ENCODE peak calls at places on chromosomes 6 and 20, in eight cellular contexts. Z is mammary epithelial cell; V is NCI-H345; L is COR-L47; Q is stimulated activated CD4-positive, alpha-beta T cell treated with anti-CD3 and anti-CD28 coated beads, TNF-alpha, amount 100 ng/mL, for 4 hours; G is effector memory CD8-positive, alpha-beta T cell; N is choroid plexus epithelial cell; A is A673. Y is an unnamed sample.

GRCh38 chr20:1327827-1328679 is 886 bp downstream of the SDCBP2 start:
- DNase-seq in Z (no peak), V (no peak), L (no peak), Q (no peak), G (no peak), N (no peak), A (no peak), Y (no peak)

GRCh38 chr6:45922728-45923351 is 92.8 kb downstream of the CLIC5 start:
- DNase-seq in Z (peak), V (peak), L (peak), Q (peak), G (peak), N (peak), A (peak), Y (no peak)

GRCh38 chr6:65448806-65449397 is 258.1 kb downstream of the EYS start:
- DNase-seq in Z (no peak), V (no peak), L (peak), Q (no peak), G (no peak), N (no peak), A (no peak), Y (no peak)

GRCh38 chr20:53652859-53653520 is 59.4 kb upstream of the ZNF217 start:
- DNase-seq in Z (no peak), V (no peak), L (no peak), Q (no peak), G (no peak), N (no peak), A (no peak), Y (no peak)

GRCh38 chr6:53322188-53323029 is 26.3 kb downstream of the ELOVL5 start:
- DNase-seq in Z (no peak), V (no peak), L (no peak), Q (no peak), G (no peak), N (peak), A (peak), Y (no peak)

GRCh38 chr20:39010496-39010895 is 48.4 kb downstream of the DHX35 start:
- DNase-seq in Z (no peak), V (no peak), L (no peak), Q (no peak), G (no peak), N (no peak), A (no peak), Y (no peak)

GRCh38 chr20:2314759-2315439 is 19.1 kb downstream of the TGM3 start:
- DNase-seq in Z (peak), V (peak), L (peak), Q (no peak), G (no peak), N (peak), A (peak), Y (no peak)

GRCh38 chr6:137102851-137103492 is 58.2 kb upstream of the IL20RA start:
- DNase-seq in Z (no peak), V (no peak), L (no peak), Q (no peak), G (peak), N (no peak), A (no peak), Y (no peak)

GRCh38 chr6:24761193-24761835 is 13.4 kb upstream of the GMNN start:
- DNase-seq in Z (no peak), V (no peak), L (no peak), Q (no peak), G (no peak), N (no peak), A (peak), Y (no peak)

GRCh38 chr6:12288844-12289654 is 1.1 kb upstream of the EDN1 start:
- DNase-seq in Z (peak), V (no peak), L (no peak), Q (peak), G (peak), N (peak), A (peak), Y (no peak)

GRCh38 chr6:133184798-133185380 is 56.3 kb upstream of the EYA4 start:
- DNase-seq in Z (no peak), V (no peak), L (no peak), Q (no peak), G (no peak), N (peak), A (peak), Y (no peak)

GRCh38 chr20:43415661-43416430 is 41.9 kb upstream of the SRSF6 start:
- DNase-seq in Z (no peak), V (no peak), L (no peak), Q (no peak), G (no peak), N (peak), A (no peak), Y (no peak)

GRCh38 chr6:170259301-170259700 is 31.6 kb downstream of the DLL1 start:
- DNase-seq in Z (no peak), V (no peak), L (no peak), Q (no peak), G (no peak), N (no peak), A (no peak), Y (no peak)

GRCh38 chr6:107674995-107675738 is 148.9 kb downstream of the SCML4 start:
- DNase-seq in Z (peak), V (peak), L (peak), Q (peak), G (peak), N (peak), A (peak), Y (peak)

GRCh38 chr6:101741474-101742171 is 348.1 kb downstream of the GRIK2 start:
- DNase-seq in Z (no peak), V (no peak), L (no peak), Q (no peak), G (no peak), N (no peak), A (peak), Y (no peak)

GRCh38 chr6:41958022-41958856 is 16.6 kb upstream of the CCND3 start:
- DNase-seq in Z (no peak), V (no peak), L (no peak), Q (no peak), G (no peak), N (no peak), A (no peak), Y (no peak)

GRCh38 chr6:24974182-24975171 is 38.7 kb upstream of the RIPOR2 start:
- DNase-seq in Z (peak), V (no peak), L (no peak), Q (no peak), G (no peak), N (peak), A (no peak), Y (no peak)

GRCh38 chr6:125742433-125743120 is 6.9 kb upstream of the HEY2 start:
- DNase-seq in Z (no peak), V (peak), L (no peak), Q (no peak), G (no peak), N (no peak), A (no peak), Y (no peak)

GRCh38 chr20:1503564-1504227 is 12.5 kb upstream of the SIRPB2 start:
- DNase-seq in Z (peak), V (peak), L (peak), Q (peak), G (peak), N (peak), A (peak), Y (peak)

GRCh38 chr6:167400482-167401138 is 75.7 kb downstream of the TTLL2 start:
- DNase-seq in Z (no peak), V (no peak), L (no peak), Q (no peak), G (no peak), N (no peak), A (no peak), Y (no peak)

GRCh38 chr6:21998539-21998938 is 298.3 kb downstream of the PRL start:
- DNase-seq in Z (no peak), V (peak), L (no peak), Q (no peak), G (no peak), N (no peak), A (no peak), Y (no peak)

GRCh38 chr6:91079939-91080338 is 493.1 kb upstream of the MAP3K7 start:
- DNase-seq in Z (no peak), V (no peak), L (no peak), Q (no peak), G (no peak), N (peak), A (peak), Y (no peak)

GRCh38 chr6:166626177-166627038 is 643 bp downstream of the RPS6KA2 start:
- DNase-seq in Z (peak), V (peak), L (peak), Q (no peak), G (peak), N (peak), A (peak), Y (no peak)

GRCh38 chr6:142943746-142944125 is 1.2 kb downstream of the HIVEP2 start:
- DNase-seq in Z (peak), V (no peak), L (no peak), Q (peak), G (peak), N (peak), A (peak), Y (peak)

GRCh38 chr20:11891081-11891826 is 26.4 kb upstream of the BTBD3 start:
- DNase-seq in Z (peak), V (peak), L (peak), Q (no peak), G (no peak), N (peak), A (peak), Y (no peak)

GRCh38 chr6:148298683-148299082 is 44.0 kb upstream of the SASH1 start:
- DNase-seq in Z (no peak), V (no peak), L (no peak), Q (no peak), G (no peak), N (no peak), A (no peak), Y (no peak)

GRCh38 chr6:109864050-109864449 is 114.1 kb upstream of the GPR6 start:
- DNase-seq in Z (no peak), V (no peak), L (no peak), Q (no peak), G (no peak), N (no peak), A (no peak), Y (no peak)

GRCh38 chr20:14919473-14920157 is 582.2 kb upstream of the FLRT3 start:
- DNase-seq in Z (peak), V (peak), L (peak), Q (no peak), G (no peak), N (no peak), A (no peak), Y (no peak)

GRCh38 chr6:49517919-49518318 is 18.2 kb downstream of the GLYATL3 start:
- DNase-seq in Z (no peak), V (no peak), L (no peak), Q (no peak), G (no peak), N (no peak), A (no peak), Y (no peak)

GRCh38 chr6:33708516-33709204 is 2.8 kb downstream of the UQCC2 start:
- DNase-seq in Z (no peak), V (no peak), L (no peak), Q (no peak), G (no peak), N (no peak), A (no peak), Y (no peak)

GRCh38 chr6:38024908-38025307 is 205.4 kb downstream of the ZFAND3 start:
- DNase-seq in Z (no peak), V (no peak), L (no peak), Q (no peak), G (no peak), N (peak), A (no peak), Y (no peak)

GRCh38 chr20:49853640-49854039 is 41.0 kb downstream of the SLC9A8 start:
- DNase-seq in Z (peak), V (no peak), L (no peak), Q (no peak), G (no peak), N (peak), A (no peak), Y (no peak)

GRCh38 chr20:64149141-64149540 is 15.1 kb upstream of the MYT1 start:
- DNase-seq in Z (no peak), V (no peak), L (no peak), Q (no peak), G (no peak), N (no peak), A (no peak), Y (no peak)

GRCh38 chr20:1463971-1464570 is 2.6 kb downstream of the NSFL1C start:
- DNase-seq in Z (peak), V (no peak), L (no peak), Q (no peak), G (no peak), N (no peak), A (no peak), Y (no peak)

GRCh38 chr6:20875369-20875963 is 341.2 kb downstream of the CDKAL1 start:
- DNase-seq in Z (peak), V (peak), L (peak), Q (no peak), G (no peak), N (peak), A (peak), Y (no peak)

GRCh38 chr20:58447733-58448391 is 58.8 kb downstream of the VAPB start:
- DNase-seq in Z (peak), V (peak), L (peak), Q (peak), G (peak), N (peak), A (peak), Y (peak)

GRCh38 chr6:147577466-147577865 is 69.0 kb downstream of the SAMD5 start:
- DNase-seq in Z (no peak), V (no peak), L (no peak), Q (no peak), G (no peak), N (no peak), A (no peak), Y (no peak)

GRCh38 chr6:141488466-141488865 is 644.3 kb upstream of the GJE1 start:
- DNase-seq in Z (no peak), V (no peak), L (no peak), Q (no peak), G (no peak), N (peak), A (no peak), Y (no peak)

GRCh38 chr6:170144952-170145587 is 145.8 kb downstream of the DLL1 start:
- DNase-seq in Z (peak), V (no peak), L (no peak), Q (no peak), G (no peak), N (no peak), A (no peak), Y (no peak)